ENCODE peak calls at places on chromosomes 13 and 19, in ten cellular contexts. C is T-helper 17 cell; F is stimulated activated naive CD4-positive, alpha-beta T cell; K is Calu3; D is cardiac fibroblast; V is A549; O is neural crest cell; Q is CD8-positive, alpha-beta memory T cell; U is EL; Y is progenitor cell of endocrine pancreas. R is an unnamed sample.

GRCh38 chr19:29525901-29526729 is at the start of gene VSTM2B:
- DNase-seq in C (no peak), F (no peak), K (no peak), D (no peak), V (no peak), O (no peak), Q (no peak), U (no peak), Y (no peak), R (no peak)

GRCh38 chr13:109141716-109142115 is 512.3 kb downstream of the MYO16 start:
- DNase-seq in C (no peak), F (no peak), K (no peak), D (no peak), V (no peak), O (no peak), Q (no peak), U (no peak), Y (no peak), R (no peak)

GRCh38 chr13:44352671-44353070 is 21.0 kb upstream of the SERP2 start:
- DNase-seq in C (no peak), F (no peak), K (no peak), D (no peak), V (no peak), O (no peak), Q (no peak), U (no peak), Y (no peak), R (no peak)

GRCh38 chr13:47831265-47831664 is 169.8 kb downstream of the SUCLA2 start:
- DNase-seq in C (no peak), F (no peak), K (no peak), D (peak), V (no peak), O (no peak), Q (no peak), U (no peak), Y (no peak), R (no peak)

GRCh38 chr19:16167055-16167454 is 6.3 kb downstream of the CIB3 start:
- DNase-seq in C (no peak), F (no peak), K (no peak), D (no peak), V (no peak), O (no peak), Q (no peak), U (no peak), Y (no peak), R (no peak)

GRCh38 chr19:3950871-3951861 is 18.3 kb downstream of the NMRK2 start:
- DNase-seq in C (no peak), F (no peak), K (no peak), D (no peak), V (no peak), O (no peak), Q (no peak), U (no peak), Y (no peak), R (peak)

GRCh38 chr19:1987197-1988187 is 28.0 kb downstream of the BTBD2 start:
- DNase-seq in C (no peak), F (no peak), K (no peak), D (no peak), V (no peak), O (no peak), Q (no peak), U (no peak), Y (no peak), R (no peak)

GRCh38 chr13:52348983-52349780 is 56.8 kb downstream of the THSD1 start:
- DNase-seq in C (no peak), F (no peak), K (peak), D (peak), V (peak), O (no peak), Q (no peak), U (peak), Y (no peak), R (no peak)

GRCh38 chr19:11251650-11252314 is 10.5 kb downstream of the DOCK6 start:
- DNase-seq in C (no peak), F (no peak), K (no peak), D (no peak), V (no peak), O (no peak), Q (no peak), U (no peak), Y (no peak), R (no peak)

GRCh38 chr13:50626031-50626643 is 217.4 kb downstream of the DLEU7 start:
- DNase-seq in C (no peak), F (no peak), K (no peak), D (peak), V (no peak), O (no peak), Q (no peak), U (peak), Y (no peak), R (no peak)

GRCh38 chr19:1904385-1905070 is 671 bp upstream of the ADAT3 start:
- DNase-seq in C (no peak), F (peak), K (peak), D (peak), V (no peak), O (no peak), Q (no peak), U (no peak), Y (peak), R (no peak)

GRCh38 chr13:100573121-100573520 is 15.5 kb downstream of the GGACT start:
- DNase-seq in C (peak), F (peak), K (peak), D (peak), V (peak), O (peak), Q (peak), U (peak), Y (peak), R (no peak)

GRCh38 chr13:50012396-50013169 is 2.7 kb upstream of the KCNRG start:
- DNase-seq in C (no peak), F (no peak), K (no peak), D (peak), V (no peak), O (no peak), Q (no peak), U (no peak), Y (no peak), R (no peak)

GRCh38 chr13:109606404-109607028 is 179.9 kb downstream of the IRS2 start:
- DNase-seq in C (no peak), F (no peak), K (no peak), D (peak), V (no peak), O (no peak), Q (no peak), U (no peak), Y (no peak), R (no peak)

GRCh38 chr13:79988573-79988972 is 352.4 kb downstream of the SPRY2 start:
- DNase-seq in C (no peak), F (no peak), K (no peak), D (peak), V (no peak), O (no peak), Q (no peak), U (peak), Y (no peak), R (no peak)

GRCh38 chr13:56015919-56016318 is 1124.8 kb upstream of the PRR20A start:
- DNase-seq in C (no peak), F (no peak), K (no peak), D (no peak), V (no peak), O (no peak), Q (no peak), U (no peak), Y (no peak), R (no peak)

GRCh38 chr19:17445526-17446165 is 2.8 kb downstream of the TMEM221 start:
- DNase-seq in C (no peak), F (no peak), K (no peak), D (no peak), V (no peak), O (no peak), Q (no peak), U (no peak), Y (no peak), R (no peak)

GRCh38 chr13:99354371-99354951 is 47.3 kb upstream of the GPR183 start:
- DNase-seq in C (no peak), F (no peak), K (no peak), D (no peak), V (no peak), O (no peak), Q (no peak), U (peak), Y (no peak), R (no peak)

GRCh38 chr13:28355046-28355821 is 139.7 kb downstream of the FLT1 start:
- DNase-seq in C (no peak), F (no peak), K (no peak), D (peak), V (no peak), O (no peak), Q (no peak), U (no peak), Y (no peak), R (no peak)

GRCh38 chr19:2802826-2803225 is 16.8 kb upstream of the ZNF554 start:
- DNase-seq in C (no peak), F (no peak), K (no peak), D (no peak), V (no peak), O (no peak), Q (no peak), U (no peak), Y (no peak), R (no peak)